ENCODE peak calls at places on chromosome 1, in nine cellular contexts. L, B, X, K, J, E, Z, M and O are unnamed samples.

GRCh38 chr1:7648761-7649384 is 122.2 kb upstream of the VAMP3 start:
- DNase-seq in L (peak), B (no peak), X (no peak), K (no peak), J (no peak), E (peak), Z (no peak), M (no peak), O (no peak)

GRCh38 chr1:91012196-91012595 is 9.6 kb downstream of the ZNF644 start:
- DNase-seq in L (no peak), B (no peak), X (no peak), K (no peak), J (no peak), E (no peak), Z (no peak), M (no peak), O (no peak)

GRCh38 chr1:1435911-1436633 is 582 bp downstream of the VWA1 start:
- DNase-seq in L (no peak), B (peak), X (no peak), K (no peak), J (peak), E (peak), Z (no peak), M (no peak), O (peak)

GRCh38 chr1:43558346-43558841 is 27.7 kb downstream of the PTPRF start:
- DNase-seq in L (peak), B (no peak), X (no peak), K (no peak), J (no peak), E (no peak), Z (no peak), M (no peak), O (peak)

GRCh38 chr1:9028921-9029715 is 2.9 kb upstream of the SLC2A7 start:
- DNase-seq in L (no peak), B (no peak), X (no peak), K (no peak), J (no peak), E (no peak), Z (no peak), M (no peak), O (no peak)

GRCh38 chr1:57911427-57911826 is 487.6 kb upstream of the DAB1 start:
- DNase-seq in L (no peak), B (no peak), X (no peak), K (no peak), J (no peak), E (no peak), Z (no peak), M (no peak), O (no peak)

GRCh38 chr1:72285074-72285425 is 2.7 kb upstream of the NEGR1 start:
- DNase-seq in L (no peak), B (peak), X (peak), K (no peak), J (no peak), E (no peak), Z (no peak), M (no peak), O (no peak)

GRCh38 chr1:53107570-53108322 is 34.7 kb downstream of the SLC1A7 start:
- DNase-seq in L (no peak), B (peak), X (no peak), K (peak), J (no peak), E (no peak), Z (no peak), M (no peak), O (no peak)

GRCh38 chr1:15617874-15618684 is 821 bp downstream of the DDI2 start:
- DNase-seq in L (peak), B (peak), X (peak), K (peak), J (peak), E (no peak), Z (peak), M (peak), O (peak)